ENCODE peak calls at places on chromosomes 4 and X, in ten cellular contexts. B is ovary; J is GM23338; Z is heart right ventricle; T is A549; O is left ventricle myocardium inferior; R is cardiac muscle cell; U is breast epithelium; F is kidney; N is naive thymus-derived CD4-positive, alpha-beta T cell. D is an unnamed sample. For H3K4me1, the result is how much of the 10 kb centered on the place peaks cover.

GRCh38 chrX:68238568-68238967 is 194.7 kb downstream of the OPHN1 start:
- DNase-seq in J (peak), T (peak), F (no peak), U (no peak), N (no peak), O (no peak), B (no peak), R (no peak), Z (no peak), D (no peak)

GRCh38 chr4:28334221-28334620 is 1473.6 kb downstream of the STIM2 start:
- DNase-seq in Z (no peak), F (no peak), B (no peak), J (no peak), R (no peak), N (no peak), O (no peak), U (no peak), T (no peak), D (no peak)

GRCh38 chrX:10722804-10723364 is 102.5 kb upstream of the MID1 start:
- DNase-seq in Z (no peak), T (peak), N (no peak), F (no peak), U (no peak), O (no peak), R (peak), B (peak), J (peak), D (peak)

GRCh38 chrX:42544883-42545282 is 233.1 kb downstream of the PPP1R2C start:
- DNase-seq in O (no peak), U (no peak), Z (no peak), J (no peak), B (no peak), R (no peak), N (no peak), F (no peak), T (no peak), D (no peak)

GRCh38 chr4:163092093-163092492 is 74.6 kb downstream of the NAF1 start:
- DNase-seq in U (no peak), F (no peak), N (no peak), O (no peak), T (no peak), B (no peak), R (no peak), Z (no peak), J (no peak), D (no peak)

GRCh38 chr4:8396762-8397406 is 43.6 kb downstream of the ACOX3 start:
- DNase-seq in U (no peak), R (no peak), B (no peak), N (no peak), Z (no peak), F (peak), J (peak), T (no peak), O (no peak), D (no peak)

GRCh38 chr4:19983072-19983471 is 268.6 kb upstream of the SLIT2 start:
- DNase-seq in J (no peak), U (no peak), T (no peak), O (no peak), Z (no peak), F (no peak), B (no peak), N (no peak), R (no peak), D (no peak)

GRCh38 chr4:173436149-173436579 is 37.2 kb upstream of the SCRG1 start:
- DNase-seq in T (no peak), O (no peak), J (peak), U (no peak), Z (no peak), B (no peak), F (no peak), R (no peak), N (no peak), D (no peak)

GRCh38 chr4:81499840-81500239 is 28.1 kb upstream of the RASGEF1B start:
- DNase-seq in U (no peak), J (no peak), N (no peak), F (no peak), O (no peak), B (no peak), R (no peak), Z (no peak), T (no peak), D (no peak)

GRCh38 chr4:133059117-133059516 is 90.0 kb upstream of the PCDH10 start:
- DNase-seq in T (no peak), U (no peak), J (no peak), N (no peak), O (no peak), Z (no peak), R (no peak), B (no peak), F (no peak), D (no peak)

GRCh38 chr4:80199947-80200346 is 2.6 kb downstream of the PRDM8 start:
- DNase-seq in F (no peak), U (no peak), B (no peak), Z (no peak), T (no peak), R (no peak), O (no peak), J (no peak), N (no peak), D (no peak)

GRCh38 chr4:37620174-37620573 is 66.0 kb downstream of the RELL1 start:
- DNase-seq in J (no peak), F (no peak), R (no peak), B (no peak), O (no peak), N (no peak), T (no peak), U (no peak), Z (no peak), D (no peak)

GRCh38 chrX:129755779-129756650 is 17.2 kb downstream of the XPNPEP2 start:
- DNase-seq in U (no peak), T (no peak), Z (no peak), J (peak), F (peak), N (no peak), R (no peak), O (no peak), B (no peak), D (peak)

GRCh38 chrX:23937100-23937499 is 29.3 kb downstream of the CXorf58 start:
- DNase-seq in T (peak), J (peak), F (no peak), R (no peak), U (no peak), B (no peak), O (no peak), Z (no peak), N (no peak), D (no peak)

GRCh38 chr4:85787133-85787532 is 312.2 kb downstream of the ARHGAP24 start:
- DNase-seq in U (no peak), N (no peak), Z (no peak), B (no peak), T (peak), J (no peak), O (no peak), F (no peak), R (no peak), D (no peak)

GRCh38 chr4:87662871-87663270 is 12.8 kb downstream of the DMP1 start:
- DNase-seq in N (no peak), O (no peak), R (no peak), B (no peak), F (no peak), J (no peak), T (no peak), Z (no peak), U (no peak), D (no peak)

GRCh38 chr4:82567444-82567843 is 5.7 kb upstream of the TMEM150C start:
- DNase-seq in O (no peak), T (no peak), R (no peak), N (no peak), U (no peak), J (no peak), B (no peak), F (no peak), Z (no peak), D (no peak)

GRCh38 chrX:32530802-32531403 is 680.4 kb downstream of the DMD start:
- DNase-seq in T (peak), Z (no peak), J (peak), F (no peak), O (no peak), R (peak), N (no peak), U (no peak), B (no peak), D (no peak)

GRCh38 chr4:119693127-119693526 is 64.5 kb upstream of the PDE5A start:
- DNase-seq in U (no peak), F (no peak), N (no peak), B (no peak), R (no peak), J (no peak), O (no peak), T (no peak), Z (no peak), D (no peak)

GRCh38 chr4:146481246-146481645 is 40.5 kb downstream of the SLC10A7 start:
- DNase-seq in J (no peak), Z (no peak), U (no peak), O (no peak), R (no peak), T (no peak), B (no peak), N (no peak), F (no peak), D (no peak)

GRCh38 chr4:86919824-86920223 is 15.0 kb upstream of the AFF1 start:
- DNase-seq in B (no peak), O (no peak), Z (no peak), N (no peak), F (no peak), T (no peak), R (no peak), U (no peak), J (no peak), D (no peak)

GRCh38 chr4:156971623-156972369 is at the start of gene PDGFC:
- DNase-seq in U (peak), F (peak), B (peak), T (peak), Z (peak), O (peak), N (peak), R (peak), J (peak), D (no peak)

GRCh38 chr4:24846716-24847115 is 51.3 kb downstream of the SOD3 start:
- DNase-seq in J (no peak), R (no peak), B (no peak), O (no peak), Z (no peak), N (no peak), T (no peak), U (no peak), F (no peak), D (no peak)

GRCh38 chr4:173448557-173448918 is 49.6 kb upstream of the SCRG1 start:
- DNase-seq in F (no peak), T (no peak), Z (no peak), U (no peak), N (no peak), B (no peak), R (no peak), O (no peak), J (no peak), D (no peak)

GRCh38 chr4:176187610-176188009 is 7.8 kb downstream of the SPATA4 start:
- DNase-seq in R (no peak), U (no peak), O (no peak), B (no peak), J (no peak), N (no peak), Z (no peak), F (no peak), T (no peak), D (no peak)

GRCh38 chr4:38387348-38387747 is 276.7 kb upstream of the KLF3 start:
- DNase-seq in Z (peak), U (no peak), F (no peak), N (no peak), R (peak), T (no peak), B (peak), O (peak), J (no peak), D (no peak)

GRCh38 chr4:151021637-151022334 is 6.7 kb upstream of the LRBA start:
- DNase-seq in O (no peak), T (no peak), U (no peak), Z (no peak), N (no peak), R (no peak), B (no peak), F (no peak), J (no peak), D (no peak)

GRCh38 chrX:69424161-69424560 is 80.0 kb upstream of the NALF2 start:
- DNase-seq in R (peak), T (peak), B (no peak), Z (no peak), J (peak), O (no peak), F (no peak), N (no peak), U (no peak), D (no peak)

GRCh38 chr4:128715616-128716015 is 93.9 kb upstream of the JADE1 start:
- DNase-seq in J (no peak), O (no peak), U (no peak), T (no peak), Z (no peak), F (no peak), R (no peak), B (no peak), N (no peak), D (no peak)

GRCh38 chr4:16897351-16897750 is 1.1 kb downstream of the LDB2 start:
- DNase-seq in U (no peak), J (peak), Z (no peak), F (no peak), O (no peak), N (no peak), R (peak), T (no peak), B (no peak), D (no peak)

GRCh38 chr4:16894406-16894805 is 4.0 kb downstream of the LDB2 start:
- DNase-seq in J (peak), N (no peak), Z (no peak), F (no peak), B (no peak), R (no peak), O (no peak), U (no peak), T (no peak), D (no peak)

GRCh38 chr4:16900325-16900724 is 1.9 kb upstream of the LDB2 start:
- DNase-seq in N (no peak), J (no peak), B (no peak), U (no peak), R (no peak), O (no peak), Z (no peak), T (no peak), F (no peak), D (no peak)

GRCh38 chr4:16897991-16898827 is at the start of gene LDB2:
- DNase-seq in O (peak), J (peak), R (peak), B (peak), F (peak), T (no peak), N (no peak), Z (peak), U (no peak), D (no peak)

DNA sequence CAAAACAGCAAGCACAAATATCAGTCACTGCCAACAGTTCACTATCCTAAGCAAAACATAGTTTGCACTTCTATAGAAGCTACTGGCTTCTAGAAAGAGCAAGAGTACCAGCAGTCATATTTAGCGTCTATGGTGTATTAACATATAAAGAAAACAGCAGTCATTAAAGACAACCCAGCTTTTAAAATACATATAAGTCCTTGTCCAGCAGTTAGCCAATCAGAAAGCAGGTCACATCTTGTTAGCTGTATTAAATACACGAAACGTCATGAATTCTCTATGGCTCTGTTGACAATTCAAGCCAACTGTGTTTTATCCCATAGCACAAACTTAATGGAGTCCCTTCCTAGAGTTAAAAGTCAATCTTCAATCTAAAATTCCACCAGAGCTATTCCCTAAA is 1.6 kb downstream of the LDB2 start:
- DNase-seq in J (peak), U (no peak), B (no peak), N (no peak), T (no peak), R (peak), Z (no peak), O (no peak), F (no peak), D (no peak)
- H3K4me3 ChIP-seq in J (peak), U (peak), B (peak), N (no peak), T (no peak), R (peak), Z (peak), O (peak), F (peak), D (no peak)

GRCh38 chr4:1217366-1217765 is 31.6 kb downstream of the CTBP1 start:
- DNase-seq in F (no peak), R (no peak), Z (no peak), U (no peak), B (no peak), O (no peak), N (no peak), J (no peak), T (no peak), D (no peak)
- H3K27ac ChIP-seq in F (no peak), R (no peak), Z (peak), U (no peak), B (no peak), O (peak), N (peak), J (no peak), T (no peak), D (no peak)

GRCh38 chr4:99411041-99411440 is 24.1 kb downstream of the ADH7 start:
- DNase-seq in R (no peak), B (no peak), N (no peak), F (no peak), T (no peak), O (no peak), U (no peak), Z (no peak), J (no peak), D (no peak)
- H3K4me1 ChIP-seq in R (under half), B (under half), N (under half), F (under half), T (under half), O (under half), U (under half), Z (under half), J (under half), D (under half)

GRCh38 chrX:154382483-154383069 is 3.5 kb downstream of the EMD start:
- DNase-seq in U (no peak), T (no peak), O (no peak), F (no peak), B (no peak), J (no peak), N (no peak), R (no peak), Z (no peak), D (peak)

GRCh38 chrX:154379569-154379951 is 465 bp downstream of the EMD start:
- DNase-seq in N (no peak), U (no peak), Z (no peak), B (no peak), T (no peak), J (no peak), F (no peak), R (no peak), O (peak), D (no peak)

GRCh38 chrX:154380153-154380552 is 1.1 kb downstream of the EMD start:
- DNase-seq in Z (no peak), T (no peak), B (no peak), F (no peak), O (no peak), J (no peak), N (no peak), U (no peak), R (no peak), D (no peak)

GRCh38 chrX:154381271-154381670 is 2.2 kb downstream of the EMD start:
- DNase-seq in U (no peak), R (no peak), N (no peak), O (no peak), F (no peak), T (no peak), B (no peak), J (peak), Z (no peak), D (no peak)

GRCh38 chrX:154380787-154381186 is 1.7 kb downstream of the EMD start:
- DNase-seq in F (no peak), U (no peak), J (no peak), T (no peak), N (no peak), B (no peak), Z (no peak), O (no peak), R (no peak), D (no peak)
- H3K4me3 ChIP-seq in F (no peak), U (peak), J (peak), T (peak), N (no peak), B (no peak), Z (peak), O (peak), R (no peak), D (no peak)

GRCh38 chr4:2269206-2269531 is 7.3 kb upstream of the MXD4 start:
- DNase-seq in J (peak), O (no peak), F (peak), N (no peak), R (no peak), U (no peak), B (no peak), T (no peak), Z (peak), D (no peak)
- H3K27ac ChIP-seq in J (no peak), O (peak), F (no peak), N (no peak), R (no peak), U (peak), B (no peak), T (no peak), Z (no peak), D (no peak)

DNA sequence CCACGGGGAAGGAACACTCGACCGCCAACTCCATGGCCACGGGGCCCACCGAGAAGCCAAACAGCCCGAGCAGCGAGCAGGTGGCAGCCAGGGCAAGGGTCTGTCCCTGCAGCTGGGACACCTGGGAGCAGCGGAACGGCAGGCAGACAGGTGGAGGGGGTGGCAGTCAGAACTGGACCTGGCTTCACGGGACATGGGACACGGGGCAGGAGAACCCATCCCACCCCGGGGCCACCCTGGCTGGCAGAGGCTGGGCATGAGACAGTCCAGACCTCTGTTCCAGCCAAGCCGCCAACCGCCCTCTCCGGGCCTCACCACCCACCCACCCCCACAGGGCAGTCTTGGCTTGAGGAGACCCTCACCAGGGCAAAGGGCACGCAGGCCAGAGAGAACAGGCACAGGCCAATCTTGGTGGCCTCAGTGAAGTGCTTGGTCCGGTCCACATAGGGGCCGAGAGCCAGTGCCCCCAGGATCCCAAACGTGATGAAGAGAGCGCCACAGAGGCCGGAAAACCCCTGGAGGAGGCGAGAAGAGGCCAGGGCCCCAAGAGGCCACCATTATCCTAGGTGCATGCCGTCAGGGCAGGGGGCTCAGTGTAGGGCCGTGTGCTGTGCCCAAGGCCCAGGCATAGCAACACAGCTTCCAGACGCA is 5.6 kb downstream of the SLC49A3 start:
- DNase-seq in B (no peak), T (no peak), O (no peak), U (no peak), F (peak), Z (no peak), J (no peak), N (no peak), R (no peak), D (no peak)
- H3K4me1 ChIP-seq in B (under half), T (under half), O (under half), U (under half), F (under half), Z (under half), J (under half), N (under half), R (under half), D (under half)

GRCh38 chr4:123785515-123785914 is 388.9 kb downstream of the SPRY1 start:
- DNase-seq in T (no peak), N (no peak), Z (peak), J (peak), O (peak), U (no peak), R (no peak), F (no peak), B (peak), D (no peak)
- H3K4me3 ChIP-seq in T (no peak), N (no peak), Z (no peak), J (no peak), O (no peak), U (no peak), R (no peak), F (no peak), B (no peak), D (no peak)

GRCh38 chr4:11496313-11496956 is 67.7 kb upstream of the HS3ST1 start:
- DNase-seq in U (no peak), N (no peak), B (no peak), F (no peak), O (no peak), R (no peak), Z (no peak), J (no peak), T (no peak), D (no peak)
- H3K27ac ChIP-seq in U (no peak), N (no peak), B (no peak), F (no peak), O (no peak), R (no peak), Z (no peak), J (no peak), T (no peak), D (no peak)

D was measured in CD8-positive, alpha-beta T cell.